ENCODE peak calls at places on chromosomes 5 and 9, in eight cellular contexts. S, L, T, Z, Q, W, C and U are unnamed samples.

GRCh38 chr5:178453224-178453623 is 137.0 kb downstream of the COL23A1 start:
- DNase-seq in S (no peak), L (no peak), T (no peak), Z (no peak), Q (no peak), W (no peak), C (no peak), U (no peak)

GRCh38 chr9:2466703-2467102 is 154.9 kb upstream of the VLDLR start:
- DNase-seq in S (no peak), L (no peak), T (no peak), Z (no peak), Q (no peak), W (no peak), C (no peak), U (no peak)

GRCh38 chr5:147339313-147339712 is 104.5 kb downstream of the STK32A start:
- DNase-seq in S (no peak), L (no peak), T (no peak), Z (no peak), Q (no peak), W (no peak), C (no peak), U (no peak)

GRCh38 chr9:97316904-97317303 is 9.4 kb downstream of the CCDC180 start:
- DNase-seq in S (no peak), L (no peak), T (no peak), Z (no peak), Q (no peak), W (peak; percentile 73), C (no peak), U (no peak)

GRCh38 chr9:136192289-136193126 is 12.4 kb downstream of the LHX3 start:
- DNase-seq in S (no peak), L (no peak), T (no peak), Z (no peak), Q (no peak), W (no peak), C (no peak), U (no peak)

GRCh38 chr5:56585466-56585865 is 229.9 kb upstream of the MAP3K1 start:
- DNase-seq in S (no peak), L (no peak), T (no peak), Z (no peak), Q (no peak), W (no peak), C (no peak), U (no peak)

GRCh38 chr5:35404701-35405100 is 174.4 kb upstream of the PRLR start:
- DNase-seq in S (no peak), L (no peak), T (no peak), Z (no peak), Q (no peak), W (no peak), C (no peak), U (no peak)

GRCh38 chr5:57199866-57200265 is 26.0 kb downstream of the GPBP1 start:
- DNase-seq in S (no peak), L (no peak), T (no peak), Z (no peak), Q (no peak), W (no peak), C (no peak), U (no peak)

GRCh38 chr5:12204761-12205160 is 300.5 kb upstream of the CTNND2 start:
- DNase-seq in S (no peak), L (no peak), T (no peak), Z (no peak), Q (no peak), W (no peak), C (no peak), U (no peak)

GRCh38 chr9:136544549-136545064 is 1.2 kb downstream of the NOTCH1 start:
- DNase-seq in S (peak; percentile 56), L (peak; percentile 78), T (peak; percentile 61), Z (no peak), Q (peak; percentile 34), W (peak; percentile 92), C (no peak), U (no peak)

GRCh38 chr5:56938858-56939257 is 13.1 kb downstream of the MIER3 start:
- DNase-seq in S (no peak), L (no peak), T (no peak), Z (no peak), Q (no peak), W (no peak), C (no peak), U (no peak)

GRCh38 chr5:142806769-142807377 is 36.7 kb downstream of the ARHGAP26 start:
- DNase-seq in S (no peak), L (no peak), T (no peak), Z (no peak), Q (peak; percentile 42), W (no peak), C (peak; percentile 41), U (no peak)

GRCh38 chr5:157610990-157611389 is 35.4 kb upstream of the ADAM19 start:
- DNase-seq in S (no peak), L (no peak), T (no peak), Z (no peak), Q (no peak), W (no peak), C (no peak), U (no peak)

GRCh38 chr5:154044099-154044498 is 5.3 kb downstream of the MFAP3 start:
- DNase-seq in S (no peak), L (no peak), T (no peak), Z (no peak), Q (no peak), W (no peak), C (no peak), U (no peak)

GRCh38 chr5:74679968-74680367 is 5.1 kb upstream of the HEXB start:
- DNase-seq in S (no peak), L (no peak), T (no peak), Z (no peak), Q (no peak), W (no peak), C (no peak), U (no peak)

GRCh38 chr5:79845448-79846197 is 145.4 kb downstream of the MTX3 start:
- DNase-seq in S (no peak), L (no peak), T (no peak), Z (peak; percentile 61), Q (peak; percentile 44), W (no peak), C (no peak), U (peak; percentile 52)

GRCh38 chr5:153158608-153159007 is 331.9 kb upstream of the GRIA1 start:
- DNase-seq in S (no peak), L (no peak), T (no peak), Z (peak; percentile 16), Q (no peak), W (no peak), C (no peak), U (no peak)

GRCh38 chr9:74497750-74498615 is 848 bp downstream of the RORB start:
- DNase-seq in S (no peak), L (peak; percentile 41), T (no peak), Z (peak; percentile 10), Q (peak; percentile 23), W (no peak), C (no peak), U (no peak)

GRCh38 chr9:109253637-109254284 is 67.1 kb downstream of the EPB41L4B start:
- DNase-seq in S (no peak), L (no peak), T (no peak), Z (peak; percentile 35), Q (peak; percentile 54), W (peak; percentile 74), C (no peak), U (no peak)

GRCh38 chr9:86126998-86127972 is 27.9 kb upstream of the GOLM1 start:
- DNase-seq in S (peak; percentile 31), L (peak; percentile 59), T (no peak), Z (peak; percentile 21), Q (peak; percentile 82), W (peak; percentile 99), C (peak; percentile 79), U (peak; percentile 63)

GRCh38 chr5:50445281-50445949 is 4.3 kb upstream of the EMB start:
- DNase-seq in S (no peak), L (no peak), T (peak; percentile 27), Z (no peak), Q (no peak), W (no peak), C (no peak), U (no peak)

GRCh38 chr5:163622796-163623195 is 117.4 kb downstream of the MAT2B start:
- DNase-seq in S (no peak), L (no peak), T (no peak), Z (no peak), Q (no peak), W (no peak), C (no peak), U (no peak)

GRCh38 chr5:149962040-149962439 is 1.5 kb downstream of the SLC26A2 start:
- DNase-seq in S (no peak), L (no peak), T (no peak), Z (peak; percentile 40), Q (peak; percentile 84), W (no peak), C (peak; percentile 39), U (peak; percentile 52)

GRCh38 chr5:143404416-143405062 is 1.1 kb upstream of the NR3C1 start:
- DNase-seq in S (peak; percentile 81), L (peak; percentile 90), T (peak; percentile 73), Z (peak; percentile 87), Q (peak; percentile 95), W (peak; percentile 76), C (peak; percentile 28), U (peak; percentile 66)

GRCh38 chr9:124574944-124575343 is 67.7 kb upstream of the NR5A1 start:
- DNase-seq in S (no peak), L (no peak), T (no peak), Z (peak; percentile 67), Q (no peak), W (no peak), C (peak; percentile 35), U (peak; percentile 66)

GRCh38 chr9:1216532-1216931 is 166.4 kb downstream of the DMRT2 start:
- DNase-seq in S (no peak), L (no peak), T (no peak), Z (peak; percentile 52), Q (no peak), W (no peak), C (no peak), U (no peak)
- H3K4me3 ChIP-seq in S (no peak overlapping the region), L (no peak overlapping the region), T (no peak overlapping the region), Z (no peak overlapping the region), Q (no peak overlapping the region), W (no peak overlapping the region), C (no peak overlapping the region), U (no peak overlapping the region)

GRCh38 chr5:179821298-179822058 is 773 bp downstream of the SQSTM1 start:
- DNase-seq in S (peak; percentile 98), L (peak; percentile 98), T (peak; percentile 89), Z (peak; percentile 91), Q (peak; percentile 97), W (peak; percentile 99), C (peak; percentile 80), U (peak; percentile 74)
- TF ChIP-seq CTCF in S (no peak), L (no peak), T (no peak), Z (no peak), Q (peak; percentile 6), W (peak; percentile 36), C (peak; percentile 37), U (no peak)

GRCh38 chr9:70218767-70219166 is 40.0 kb upstream of the SMC5 start:
- DNase-seq in S (no peak), L (no peak), T (no peak), Z (peak; percentile 49), Q (no peak), W (no peak), C (no peak), U (peak; percentile 25)
- H3K4me3 ChIP-seq in S (no peak overlapping the region), L (no peak overlapping the region), T (no peak overlapping the region), Z (no peak overlapping the region), Q (no peak overlapping the region), W (no peak overlapping the region), C (no peak overlapping the region), U (no peak overlapping the region)

DNA sequence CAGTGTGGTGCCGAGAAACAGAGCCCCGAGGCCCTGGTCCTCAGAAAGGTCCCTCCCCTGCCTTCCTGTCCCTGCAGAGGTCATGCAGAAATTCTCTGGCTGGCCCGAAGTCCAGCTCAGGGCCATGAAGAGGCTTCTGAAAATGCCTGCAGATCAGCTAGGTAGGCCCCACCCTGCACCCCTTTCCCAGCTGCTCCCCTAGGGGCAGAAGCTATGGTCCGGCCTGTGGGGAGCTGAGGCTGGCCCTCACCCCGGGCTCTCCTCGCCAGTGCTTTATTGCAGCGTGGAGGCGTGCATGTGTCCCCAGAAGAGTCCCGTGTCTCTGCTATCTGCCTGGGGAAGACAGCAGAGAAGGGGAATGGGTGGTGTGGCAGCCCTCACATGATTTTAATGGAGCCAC is 19.9 kb downstream of the REXO4 start:
- DNase-seq in S (no peak), L (no peak), T (no peak), Z (no peak), Q (no peak), W (no peak), C (no peak), U (no peak)
- TF ChIP-seq CTCF in S (no peak), L (no peak), T (no peak), Z (no peak), Q (no peak), W (no peak), C (no peak), U (no peak)